ENCODE peak calls at places on chromosomes 12 and 14, in five cellular contexts. O is HepG2, G is GM12878, Y is H1, K is K562. W is an unnamed sample.

GRCh38 chr12:21985155-21985554 is 43.9 kb upstream of the ABCC9 start:
- DNase-seq in O (no peak), Y (no peak), G (no peak), K (no peak), W (no peak)

GRCh38 chr12:84272324-84272723 is 640.3 kb downstream of the SLC6A15 start:
- DNase-seq in O (no peak), Y (no peak), K (no peak), G (no peak), W (no peak)

GRCh38 chr14:97010491-97011160 is 213.4 kb downstream of the VRK1 start:
- DNase-seq in Y (peak), K (peak), O (no peak), G (no peak), W (no peak)

GRCh38 chr12:52416788-52417187 is 10.7 kb upstream of the KRT82 start:
- DNase-seq in O (no peak), K (no peak), G (no peak), Y (no peak), W (no peak)

GRCh38 chr12:51941011-51941561 is 10.4 kb upstream of the ACVR1B start:
- DNase-seq in Y (no peak), K (no peak), G (no peak), O (no peak), W (no peak)

GRCh38 chr14:94383777-94384176 is 4.6 kb downstream of the SERPINA1 start:
- DNase-seq in Y (peak), G (no peak), O (no peak), K (no peak), W (no peak)

GRCh38 chr14:57189070-57189469 is 79.6 kb downstream of the EXOC5 start:
- DNase-seq in Y (no peak), O (peak), K (peak), G (no peak), W (peak)

GRCh38 chr12:2745655-2746054 is 49.1 kb upstream of the FKBP4 start:
- DNase-seq in Y (no peak), O (no peak), G (no peak), K (no peak), W (no peak)

GRCh38 chr14:28577711-28578131 is 188.9 kb upstream of the FOXG1 start:
- DNase-seq in Y (no peak), K (no peak), O (no peak), G (no peak), W (no peak)

GRCh38 chr14:43795600-43796228 is 711.4 kb downstream of the FSCB start:
- DNase-seq in K (no peak), Y (no peak), O (peak), G (no peak), W (no peak)

GRCh38 chr12:109621864-109622485 is 48.4 kb downstream of the MVK start:
- DNase-seq in K (no peak), Y (no peak), O (no peak), G (no peak), W (no peak)

GRCh38 chr12:24380122-24380521 is 430.7 kb upstream of the SOX5 start:
- DNase-seq in K (no peak), Y (no peak), G (no peak), O (no peak), W (no peak)

DNA sequence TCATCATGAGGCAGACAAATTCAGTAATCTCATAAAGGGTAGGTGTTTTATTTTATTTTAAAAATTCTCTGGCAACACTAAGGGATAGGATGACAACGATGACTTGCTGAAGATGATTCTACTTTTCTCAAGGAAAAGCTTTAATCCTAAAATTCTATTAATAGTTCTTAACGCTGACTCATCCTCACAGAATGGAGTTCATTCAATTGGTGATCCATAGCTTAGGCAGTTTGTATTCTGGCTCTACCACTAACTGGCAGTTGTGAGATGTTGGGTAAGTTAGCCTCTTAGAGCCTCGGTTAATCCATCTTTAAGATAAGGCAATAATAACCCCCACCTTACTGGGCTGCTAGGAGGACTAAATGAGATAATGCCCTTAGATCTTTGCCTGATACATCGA is 116.3 kb downstream of the RTN1 start:
- DNase-seq in Y (no peak), O (no peak), K (no peak), G (no peak), W (no peak)
- TF ChIP-seq ZNF274 in Y (no peak), O (no peak), K (no peak), G (no peak), W (no peak)

DNA sequence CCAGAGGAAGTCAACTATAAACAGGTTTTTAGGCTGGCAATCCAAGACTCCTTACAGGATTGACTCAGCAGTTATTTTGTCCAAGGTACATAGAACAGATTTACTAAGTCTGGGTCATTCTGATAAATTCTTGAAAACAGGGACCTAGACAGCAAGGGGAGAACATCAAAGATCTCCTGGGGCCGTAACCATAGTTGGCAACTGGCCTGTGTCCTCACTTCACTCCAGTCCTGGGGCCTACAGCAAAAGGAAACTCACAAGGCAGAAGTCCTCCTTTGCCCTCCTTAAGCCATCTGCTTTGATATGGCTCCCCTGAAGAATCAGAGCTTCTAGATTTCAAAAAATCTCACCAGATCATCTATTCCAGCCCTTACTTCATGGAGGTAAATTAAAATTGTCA is 207.2 kb upstream of the IGF1 start:
- DNase-seq in K (no peak), Y (no peak), O (no peak), G (no peak), W (no peak)
- TF ChIP-seq RAD21 in K (no peak), Y (no peak), O (no peak), G (no peak), W (no peak)

DNA sequence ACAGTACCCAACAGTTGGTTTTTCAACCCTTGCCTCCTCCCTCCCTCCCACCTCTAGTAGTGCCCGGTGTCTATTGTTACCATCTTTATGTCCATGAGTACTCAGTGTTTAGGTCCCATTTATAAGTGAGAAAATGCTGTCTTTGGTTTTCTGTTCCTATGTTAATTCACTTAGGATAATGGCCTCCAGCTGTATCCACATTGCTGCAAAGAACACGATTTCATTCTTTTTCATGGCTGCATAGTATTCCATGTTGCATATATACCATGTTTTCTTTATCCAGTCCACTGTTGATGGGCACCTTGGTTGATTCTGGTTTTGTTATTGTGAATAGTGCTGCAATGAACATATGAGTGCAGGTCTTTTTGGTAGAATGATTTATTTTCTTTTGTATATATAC is 631.3 kb downstream of the MED13L start:
- DNase-seq in Y (no peak), G (no peak), K (no peak), O (no peak), W (no peak)
- TF ChIP-seq ZNF274 in Y (no peak), G (no peak), K (no peak), O (no peak), W (no peak)

GRCh38 chr12:54018608-54018984 is 9.6 kb upstream of the HOXC6 start:
- DNase-seq in K (peak), O (no peak), G (no peak), Y (peak), W (no peak)
- TF ChIP-seq RAD21 in K (no peak), O (no peak), G (no peak), Y (no peak), W (no peak)

DNA sequence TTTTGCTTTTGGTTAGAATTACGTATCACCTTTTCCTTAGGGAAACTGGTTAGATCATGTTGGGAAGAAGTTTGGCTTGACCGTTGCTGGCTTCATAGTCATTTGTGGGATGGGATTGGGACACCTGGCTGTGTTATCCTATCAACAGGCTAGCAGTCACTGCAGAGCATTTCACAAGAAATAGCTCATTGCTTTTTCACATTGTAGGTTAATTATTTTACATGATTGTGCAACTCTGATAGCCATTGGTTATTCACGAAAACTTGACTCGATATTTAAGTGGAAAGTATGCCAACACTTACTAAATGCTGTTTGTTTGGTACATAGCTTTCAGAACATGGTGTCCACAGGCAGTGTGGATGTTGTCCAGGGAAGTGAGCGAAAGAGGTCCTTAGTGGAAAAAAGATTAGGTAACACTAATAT is 89.4 kb downstream of the NKX2-1 start:
- DNase-seq in K (no peak), G (no peak), Y (no peak), O (no peak), W (no peak)
- TF ChIP-seq ZNF274 in K (no peak), G (no peak), Y (no peak), O (no peak), W (no peak)

DNA sequence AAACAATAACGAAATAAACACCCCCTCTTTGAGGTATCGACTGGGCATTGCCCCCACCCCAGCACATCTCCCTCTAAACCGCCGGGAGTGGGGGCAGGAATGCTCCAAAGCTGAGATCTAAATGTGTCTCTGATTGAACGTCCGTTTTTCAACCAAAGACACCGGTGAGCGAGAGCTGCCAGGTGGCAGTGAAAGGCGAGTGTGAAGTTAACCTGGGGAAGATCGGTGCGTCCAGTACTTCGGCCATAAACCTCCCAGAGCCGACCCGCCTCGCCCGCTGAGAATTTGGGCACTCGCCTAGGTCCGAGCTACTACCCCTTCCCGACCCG is 625 bp downstream of the ANGEL1 start:
- DNase-seq in Y (no peak), O (no peak), K (peak), G (no peak), W (no peak)
- TF ChIP-seq RAD21 in Y (no peak), O (no peak), K (no peak), G (no peak), W (no peak)

DNA sequence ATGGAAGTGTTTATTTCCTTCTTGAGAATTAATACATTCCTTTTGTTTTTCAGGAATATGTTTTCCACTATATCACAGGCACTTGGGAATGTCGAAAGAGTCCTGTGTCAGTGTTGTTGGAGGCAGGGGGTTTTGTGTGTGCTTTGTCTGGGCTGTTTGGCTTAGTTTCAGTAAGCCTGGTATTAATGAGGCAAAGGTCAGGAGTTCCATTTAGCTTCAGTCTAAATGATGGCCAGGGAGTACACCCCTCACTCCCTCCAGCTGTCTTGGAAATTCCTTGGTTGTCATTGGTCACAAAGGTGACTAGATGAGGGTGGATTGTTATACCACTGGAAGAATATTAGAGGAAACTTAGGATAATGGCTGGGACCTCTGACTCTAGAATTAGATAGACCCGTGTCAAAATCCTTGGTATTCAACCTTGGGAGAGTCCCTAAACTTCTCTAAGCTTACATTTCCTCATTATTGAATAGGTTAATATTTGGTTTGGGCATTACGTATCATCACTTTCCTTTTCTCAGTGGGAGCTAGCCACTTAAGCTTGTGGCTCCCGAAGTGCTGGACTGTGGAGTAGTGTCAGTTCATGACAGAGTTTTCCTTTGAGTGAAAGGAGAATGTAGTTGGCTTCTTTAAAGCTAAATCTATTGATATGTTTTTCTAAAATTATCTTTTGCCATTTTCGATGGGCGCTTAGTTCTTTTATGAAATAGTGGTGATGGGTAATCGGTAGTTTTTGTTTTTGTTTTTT is 5.2 kb downstream of the FRS2 start:
- DNase-seq in O (peak), Y (no peak), K (no peak), G (no peak), W (no peak)
- TF ChIP-seq ZNF274 in O (no peak), Y (no peak), K (no peak), G (no peak), W (no peak)

W was measured in HCT116.